ENCODE peak calls at places on chromosomes 11 and 22, in ten cellular contexts. F is psoas muscle; E is CD4-positive, alpha-beta T cell; C is sigmoid colon; W is uterus; K is transverse colon; O is Calu3; N is foreskin fibroblast; G is HFF-Myc; S is WTC11. A is an unnamed sample.
A peak's percentile ranks its signal among the peaks of the same experiment; 100 is the strongest.

GRCh38 chr11:108498046-108498815 is at the start of gene POGLUT3:
- DNase-seq in F (peak; percentile 79), N (peak; percentile 35), K (peak; percentile 64), E (peak; percentile 5), C (peak; percentile 85), O (peak; percentile 50), W (peak; percentile 65), G (no peak), S (peak; percentile 68), A (no peak)

GRCh38 chr11:85666687-85667086 is 1.8 kb upstream of the CREBZF start:
- DNase-seq in F (no peak), S (no peak), N (no peak), O (no peak), C (no peak), E (no peak), G (no peak), W (no peak), K (no peak), A (no peak)

GRCh38 chr11:116513894-116514293 is 258.9 kb downstream of the BUD13 start:
- DNase-seq in S (peak; percentile 87), K (peak; percentile 46), G (peak; percentile 4), N (peak; percentile 2), O (peak; percentile 36), W (no peak), E (no peak), C (no peak), F (no peak), A (no peak)

GRCh38 chr22:39179401-39179827 is 26.9 kb upstream of the CBX7 start:
- DNase-seq in N (no peak), E (no peak), C (no peak), S (peak; percentile 53), K (no peak), W (no peak), F (no peak), O (no peak), G (no peak), A (no peak)

GRCh38 chr22:48576333-48577013 is 1251.2 kb downstream of the BRD1 start:
- DNase-seq in S (peak; percentile 67), E (no peak), W (no peak), K (no peak), C (no peak), N (no peak), O (no peak), F (peak; percentile 19), G (no peak), A (no peak)

GRCh38 chr11:42620796-42621195 is 691.0 kb upstream of the API5 start:
- DNase-seq in N (no peak), E (no peak), F (no peak), K (no peak), S (no peak), C (no peak), W (no peak), G (no peak), O (no peak), A (no peak)

GRCh38 chr11:15665368-15665871 is 550.7 kb downstream of the INSC start:
- DNase-seq in O (no peak), W (no peak), K (peak; percentile 14), C (no peak), F (no peak), S (no peak), E (no peak), G (no peak), N (no peak), A (no peak)

GRCh38 chr11:133997556-133997955 is 40.8 kb upstream of the IGSF9B start:
- DNase-seq in O (no peak), C (no peak), F (no peak), N (no peak), W (no peak), K (no peak), S (no peak), E (no peak), G (no peak), A (no peak)

GRCh38 chr22:41563051-41563711 is 2.4 kb downstream of the CSDC2 start:
- DNase-seq in C (no peak), G (peak; percentile 81), S (no peak), W (peak; percentile 74), F (no peak), K (no peak), O (peak; percentile 26), E (no peak), N (peak; percentile 80), A (no peak)

DNA sequence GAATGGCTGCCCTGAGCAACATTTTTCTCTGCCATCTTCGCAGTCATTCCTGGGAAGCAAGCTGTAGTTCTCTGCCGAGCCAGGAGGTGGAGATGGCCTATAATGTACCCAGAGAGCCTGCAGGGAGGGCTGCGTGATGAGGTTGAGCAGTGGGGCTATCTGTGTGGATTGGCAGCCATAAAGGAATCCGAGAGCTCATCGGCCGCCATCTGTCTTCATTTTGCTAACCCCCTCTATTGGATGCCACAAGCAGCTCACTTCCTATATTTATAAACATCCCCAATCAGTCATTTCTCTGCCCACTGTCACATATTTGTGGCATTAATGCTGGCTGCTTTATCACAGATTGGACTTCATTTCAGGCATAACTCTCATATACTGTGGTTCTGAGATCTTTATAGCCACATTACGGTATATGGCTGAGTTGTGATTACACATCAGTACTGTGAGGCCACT is 209.5 kb downstream of the NTM start:
- DNase-seq in E (no peak), N (no peak), C (no peak), O (no peak), K (no peak), S (peak; percentile 70), F (no peak), W (no peak), G (no peak), A (no peak)
- TF ChIP-seq CTCF in E (no peak), N (peak; percentile 62), C (no peak), O (no peak), K (no peak), S (peak; percentile 68), F (peak; percentile 17), W (no peak), G (peak; percentile 55), A (no peak)

GRCh38 chr11:10302744-10303557 is 1.9 kb upstream of the ADM start:
- DNase-seq in S (peak; percentile 62), N (peak; percentile 78), C (peak; percentile 96), G (no peak), F (peak; percentile 93), K (peak; percentile 95), O (peak; percentile 66), E (peak; percentile 57), W (peak; percentile 87), A (peak; percentile 81)
- TF ChIP-seq CTCF in S (no peak), N (no peak), C (no peak), G (no peak), F (no peak), K (no peak), O (peak; percentile 13), E (no peak), W (no peak), A (no peak)

GRCh38 chr11:12446863-12447262 is 69.5 kb downstream of the PARVA start:
- DNase-seq in N (no peak), S (no peak), O (no peak), W (no peak), F (no peak), C (no peak), G (no peak), E (no peak), K (no peak), A (no peak)
- TF ChIP-seq CTCF in N (no peak), S (no peak), O (no peak), W (no peak), F (no peak), C (no peak), G (no peak), E (no peak), K (no peak), A (no peak)

GRCh38 chr11:43923327-43924111 is 18.9 kb upstream of the C11orf96 start:
- DNase-seq in W (peak; percentile 64), S (no peak), N (peak; percentile 73), O (no peak), C (peak; percentile 88), F (peak; percentile 75), E (no peak), K (no peak), G (no peak), A (no peak)

GRCh38 chr11:43925063-43925931 is 17.1 kb upstream of the C11orf96 start:
- DNase-seq in W (no peak), C (no peak), G (no peak), K (no peak), N (no peak), S (no peak), O (no peak), F (no peak), E (no peak), A (no peak)

GRCh38 chr11:43922974-43923326 is 19.5 kb upstream of the C11orf96 start:
- DNase-seq in O (no peak), S (no peak), G (no peak), K (no peak), F (no peak), N (no peak), C (no peak), W (no peak), E (no peak), A (no peak)

GRCh38 chr11:43925932-43926505 is 16.4 kb upstream of the C11orf96 start:
- DNase-seq in E (no peak), S (no peak), W (no peak), O (no peak), K (no peak), C (no peak), N (no peak), G (no peak), F (peak; percentile 59), A (no peak)

DNA sequence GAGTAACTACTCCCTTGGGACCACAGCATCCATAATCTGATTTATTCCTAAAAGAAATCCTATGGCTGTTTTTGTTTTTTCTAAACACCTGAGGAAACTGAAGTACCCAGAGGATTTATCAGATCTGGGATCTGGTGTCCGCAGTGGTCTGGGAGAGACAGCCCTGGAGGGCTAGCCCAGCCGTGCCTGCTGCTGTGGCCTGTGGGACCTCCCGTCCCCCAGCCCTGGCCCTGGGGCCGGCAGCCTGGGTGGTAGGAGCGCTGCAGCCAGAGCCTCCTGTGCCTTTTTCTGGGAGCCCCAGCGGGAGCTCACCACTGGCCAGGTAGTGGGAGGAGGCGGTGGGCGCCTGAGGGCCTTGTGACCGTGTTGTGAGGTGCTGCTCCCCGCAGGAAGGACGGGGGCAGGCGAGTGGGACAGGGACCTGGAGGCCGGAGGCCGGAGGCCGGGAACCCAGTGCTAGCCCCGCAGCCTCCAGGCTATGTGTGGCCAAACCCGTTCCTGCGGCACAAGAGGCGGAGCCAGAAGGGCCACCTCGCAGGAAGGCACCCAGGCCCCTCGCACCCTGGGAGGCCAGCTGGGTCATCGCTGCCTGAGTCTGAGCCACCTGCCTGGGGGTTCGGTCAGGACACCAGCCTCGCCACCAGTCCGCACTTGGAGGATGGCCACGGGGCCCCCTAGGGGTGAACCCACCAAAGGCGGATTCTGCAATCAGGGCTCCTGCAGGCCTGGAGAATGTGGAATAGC is 18.2 kb upstream of the C11orf96 start:
- DNase-seq in S (peak; percentile 30), C (no peak), K (no peak), F (peak; percentile 54), N (no peak), G (no peak), E (no peak), W (no peak), O (no peak), A (no peak)
- TF ChIP-seq CTCF in S (no peak), C (no peak), K (no peak), F (peak; percentile 8), N (peak; percentile 2), G (peak; percentile 14), E (no peak), W (no peak), O (no peak), A (no peak)

GRCh38 chr22:35367331-35367886 is 13.5 kb upstream of the HMOX1 start:
- DNase-seq in N (no peak), G (no peak), S (no peak), O (no peak), C (no peak), E (no peak), K (peak; percentile 55), W (no peak), F (no peak), A (no peak)
- TF ChIP-seq CTCF in N (no peak), G (no peak), S (no peak), O (no peak), C (no peak), E (no peak), K (no peak), W (no peak), F (no peak), A (no peak)

GRCh38 chr11:45541693-45542434 is 123.6 kb downstream of the CHST1 start:
- DNase-seq in N (no peak), C (no peak), O (no peak), K (no peak), F (no peak), G (no peak), S (no peak), E (no peak), W (no peak), A (no peak)
- TF ChIP-seq CTCF in N (no peak), C (no peak), O (no peak), K (no peak), F (no peak), G (no peak), S (no peak), E (no peak), W (no peak), A (no peak)